ENCODE peak calls at places on chromosome 10, in five cellular contexts. L is GM12878, H is SK-N-SH, G is HCT116, S is HepG2. U is an unnamed sample.

GRCh38 chr10:64574371-64574770 is 1053.2 kb downstream of the REEP3 start:
- DNase-seq in L (no peak), H (peak), G (no peak), S (no peak), U (no peak)

GRCh38 chr10:116045957-116046356 is 227.0 kb downstream of the GFRA1 start:
- DNase-seq in L (no peak), H (no peak), G (no peak), S (no peak), U (no peak)

GRCh38 chr10:59181668-59182067 is 5.2 kb downstream of the PHYHIPL start:
- DNase-seq in L (peak), H (peak), G (peak), S (peak), U (no peak)

GRCh38 chr10:14661818-14662217 is 112.9 kb downstream of the FAM107B start:
- DNase-seq in L (no peak), H (no peak), G (no peak), S (no peak), U (no peak)

GRCh38 chr10:93495654-93496321 is 624 bp upstream of the CEP55 start:
- DNase-seq in L (no peak), H (peak), G (no peak), S (peak), U (peak)

GRCh38 chr10:61612009-61612408 is 50.7 kb upstream of the CABCOCO1 start:
- DNase-seq in L (no peak), H (no peak), G (no peak), S (no peak), U (no peak)

GRCh38 chr10:133458021-133458709 is 4.4 kb downstream of the SCART1 start:
- DNase-seq in L (no peak), H (no peak), G (no peak), S (no peak), U (no peak)

GRCh38 chr10:26446258-26446657 is 8.1 kb downstream of the APBB1IP start:
- DNase-seq in L (no peak), H (no peak), G (no peak), S (no peak), U (no peak)

GRCh38 chr10:20105236-20105635 is 289.0 kb downstream of the PLXDC2 start:
- DNase-seq in L (no peak), H (no peak), G (no peak), S (no peak), U (no peak)

GRCh38 chr10:103676851-103677417 is 178.4 kb downstream of the SH3PXD2A start:
- DNase-seq in L (no peak), H (no peak), G (no peak), S (no peak), U (no peak)

GRCh38 chr10:7410800-7411670 is at the start of gene SFMBT2:
- DNase-seq in L (no peak), H (peak), G (no peak), S (no peak), U (peak)

GRCh38 chr10:35638116-35638515 is 4.0 kb downstream of the FZD8 start:
- DNase-seq in L (no peak), H (no peak), G (no peak), S (no peak), U (no peak)
- TF ChIP-seq JUND in L (no peak), H (no peak), G (no peak), S (no peak), U (no peak)

GRCh38 chr10:3167611-3168330 is 4.8 kb downstream of the PITRM1 start:
- DNase-seq in L (no peak), H (no peak), G (no peak), S (no peak), U (no peak)
- TF ChIP-seq ZBTB33 in L (no peak), H (no peak), G (no peak), S (peak), U (no peak)

GRCh38 chr10:12510566-12510965 is 161.2 kb downstream of the CAMK1D start:
- DNase-seq in L (no peak), H (no peak), G (no peak), S (no peak), U (no peak)

GRCh38 chr10:12512292-12513002 is 163.1 kb downstream of the CAMK1D start:
- DNase-seq in L (no peak), H (no peak), G (no peak), S (no peak), U (no peak)

GRCh38 chr10:12513003-12513365 is 163.6 kb downstream of the CAMK1D start:
- DNase-seq in L (no peak), H (no peak), G (no peak), S (no peak), U (no peak)

GRCh38 chr10:12511651-12512050 is 162.3 kb downstream of the CAMK1D start:
- DNase-seq in L (no peak), H (no peak), G (no peak), S (no peak), U (no peak)

GRCh38 chr10:12513775-12514663 is 164.7 kb downstream of the CAMK1D start:
- DNase-seq in L (no peak), H (peak), G (no peak), S (no peak), U (no peak)
- TF ChIP-seq JUND in L (no peak), H (no peak), G (no peak), S (no peak), U (no peak)

GRCh38 chr10:131818510-131819234 is 82.1 kb upstream of the PPP2R2D start:
- DNase-seq in L (no peak), H (peak), G (no peak), S (no peak), U (no peak)
- TF ChIP-seq ZBTB33 in L (no peak), H (no peak), G (no peak), S (no peak), U (no peak)

GRCh38 chr10:77392851-77393250 is 244.8 kb downstream of the KCNMA1 start:
- DNase-seq in L (no peak), H (no peak), G (peak), S (no peak), U (no peak)

GRCh38 chr10:77392236-77392721 is 245.3 kb downstream of the KCNMA1 start:
- DNase-seq in L (no peak), H (no peak), G (no peak), S (no peak), U (no peak)

GRCh38 chr10:77390481-77390891 is 247.1 kb downstream of the KCNMA1 start:
- DNase-seq in L (no peak), H (no peak), G (no peak), S (no peak), U (no peak)

GRCh38 chr10:77393411-77393810 is 244.2 kb downstream of the KCNMA1 start:
- DNase-seq in L (no peak), H (no peak), G (no peak), S (no peak), U (no peak)

GRCh38 chr10:77391605-77392235 is 245.9 kb downstream of the KCNMA1 start:
- DNase-seq in L (no peak), H (peak), G (peak), S (peak), U (peak)
- TF ChIP-seq JUND in L (no peak), H (no peak), G (no peak), S (no peak), U (no peak)

GRCh38 chr10:44948713-44949112 is 10.9 kb upstream of the RASSF4 start:
- DNase-seq in L (no peak), H (no peak), G (no peak), S (no peak), U (no peak)

GRCh38 chr10:44946201-44946600 is 13.4 kb upstream of the RASSF4 start:
- DNase-seq in L (no peak), H (no peak), G (no peak), S (no peak), U (no peak)

GRCh38 chr10:44949915-44950314 is 9.7 kb upstream of the RASSF4 start:
- DNase-seq in L (no peak), H (no peak), G (no peak), S (no peak), U (no peak)

GRCh38 chr10:44949127-44949802 is 10.3 kb upstream of the RASSF4 start:
- DNase-seq in L (no peak), H (no peak), G (no peak), S (no peak), U (no peak)

GRCh38 chr10:44947356-44948152 is 12.0 kb upstream of the RASSF4 start:
- DNase-seq in L (peak), H (no peak), G (no peak), S (no peak), U (no peak)
- TF ChIP-seq ZBTB33 in L (no peak), H (no peak), G (no peak), S (no peak), U (no peak)

U was measured in K562.